ENCODE peak calls at places on chromosome 20, in seven cellular contexts. Q is RWPE2, K is heart left ventricle, I is GM23248, D is GM23338, J is pancreas, H is astrocyte. W is an unnamed sample.
A peak's percentile ranks its signal among the peaks of the same experiment; 100 is the strongest.

GRCh38 chr20:53142225-53142624 is 170.1 kb downstream of the TSHZ2 start:
- DNase-seq in K (no peak), I (no peak), H (no peak), D (no peak), J (no peak), Q (no peak), W (peak; percentile 67)

GRCh38 chr20:49310695-49311094 is 32.8 kb upstream of the ZNFX1 start:
- DNase-seq in H (no peak), D (no peak), I (peak; percentile 43), J (no peak), K (no peak), Q (no peak), W (no peak)

GRCh38 chr20:39605908-39606307 is 643.8 kb downstream of the DHX35 start:
- DNase-seq in Q (peak; percentile 73), I (peak; percentile 2), K (no peak), J (no peak), H (no peak), D (no peak), W (no peak)

GRCh38 chr20:35302421-35303335 is 10.5 kb upstream of the FAM83C start:
- DNase-seq in Q (peak; percentile 79), K (no peak), J (no peak), D (no peak), H (peak; percentile 78), I (no peak), W (no peak)

GRCh38 chr20:30892704-30893345 is 364.6 kb upstream of the DEFB115 start:
- DNase-seq in D (peak; percentile 64), Q (no peak), H (no peak), K (no peak), J (no peak), I (peak; percentile 45), W (no peak)

GRCh38 chr20:17682889-17683198 is 802 bp upstream of the RRBP1 start:
- DNase-seq in J (no peak), Q (no peak), K (no peak), H (no peak), D (no peak), I (no peak), W (no peak)

GRCh38 chr20:6769953-6770831 is 2.7 kb downstream of the BMP2 start:
- DNase-seq in D (peak; percentile 63), Q (peak; percentile 82), K (peak; percentile 62), H (peak; percentile 23), I (peak; percentile 60), J (peak; percentile 47), W (no peak)

GRCh38 chr20:62955519-62956386 is 3.2 kb downstream of the SLC17A9 start:
- DNase-seq in D (no peak), I (no peak), J (no peak), Q (peak; percentile 87), K (peak; percentile 72), H (no peak), W (no peak)

GRCh38 chr20:64027981-64028685 is 7.8 kb upstream of the C20orf204 start:
- DNase-seq in H (no peak), K (no peak), Q (peak; percentile 82), J (no peak), I (no peak), D (no peak), W (no peak)

GRCh38 chr20:14717124-14718004 is 380.0 kb upstream of the FLRT3 start:
- DNase-seq in H (no peak), I (no peak), J (no peak), K (no peak), Q (no peak), D (no peak), W (no peak)

GRCh38 chr20:59678286-59678685 is 73.9 kb downstream of the PHACTR3 start:
- DNase-seq in I (no peak), Q (peak; percentile 41), H (no peak), J (no peak), D (no peak), K (no peak), W (no peak)

GRCh38 chr20:36491901-36492617 is 49.3 kb upstream of the MYL9 start:
- DNase-seq in K (no peak), I (peak; percentile 53), J (no peak), H (no peak), D (no peak), Q (peak; percentile 85), W (no peak)

GRCh38 chr20:20820104-20820503 is 107.7 kb upstream of the RALGAPA2 start:
- DNase-seq in K (no peak), Q (no peak), D (peak; percentile 84), I (peak; percentile 30), J (no peak), H (no peak), W (peak; percentile 68)

GRCh38 chr20:23363257-23363649 is 1.3 kb downstream of the GZF1 start:
- DNase-seq in K (peak; percentile 83), J (no peak), H (no peak), I (peak; percentile 26), Q (no peak), D (no peak), W (no peak)

GRCh38 chr20:36315545-36316351 is 9.6 kb downstream of the DLGAP4 start:
- DNase-seq in J (no peak), D (no peak), Q (peak; percentile 82), H (no peak), K (no peak), I (no peak), W (no peak)

GRCh38 chr20:54207743-54208491 is at the start of gene PFDN4:
- DNase-seq in D (peak; percentile 88), H (peak; percentile 74), J (peak; percentile 75), Q (peak; percentile 95), K (peak; percentile 85), I (peak; percentile 94), W (peak; percentile 86)

GRCh38 chr20:14979472-14979986 is 642.1 kb upstream of the FLRT3 start:
- DNase-seq in D (no peak), Q (no peak), I (peak; percentile 17), K (no peak), J (no peak), H (no peak), W (no peak)

GRCh38 chr20:50399917-50400704 is 110.1 kb upstream of the PTPN1 start:
- DNase-seq in H (no peak), Q (no peak), K (no peak), D (no peak), I (peak; percentile 31), J (no peak), W (no peak)
- H3K4me1 ChIP-seq in H (peaks cover 7% of the 10 kb centered on the region), Q (peaks cover 10% of the 10 kb centered on the region), K (peaks cover 27% of the 10 kb centered on the region), D (no peaks in the 10 kb centered on the region), I (peaks cover 17% of the 10 kb centered on the region), J (peaks cover 23% of the 10 kb centered on the region), W (no peaks in the 10 kb centered on the region)

GRCh38 chr20:40962733-40963504 is 65.7 kb upstream of the TOP1 start:
- DNase-seq in I (peak; percentile 71), K (peak; percentile 60), Q (peak; percentile 81), J (peak; percentile 49), D (peak; percentile 85), H (no peak), W (peak; percentile 79)

GRCh38 chr20:40963505-40963845 is 65.1 kb upstream of the TOP1 start:
- DNase-seq in K (no peak), I (no peak), D (no peak), J (no peak), H (no peak), Q (peak; percentile 38), W (no peak)

GRCh38 chr20:40960521-40960956 is 68.1 kb upstream of the TOP1 start:
- DNase-seq in D (no peak), K (peak; percentile 42), J (no peak), I (peak; percentile 85), H (peak; percentile 16), Q (peak; percentile 68), W (no peak)

GRCh38 chr20:40961176-40961575 is 67.4 kb upstream of the TOP1 start:
- DNase-seq in D (no peak), I (no peak), Q (peak; percentile 66), H (no peak), J (no peak), K (no peak), W (no peak)

DNA sequence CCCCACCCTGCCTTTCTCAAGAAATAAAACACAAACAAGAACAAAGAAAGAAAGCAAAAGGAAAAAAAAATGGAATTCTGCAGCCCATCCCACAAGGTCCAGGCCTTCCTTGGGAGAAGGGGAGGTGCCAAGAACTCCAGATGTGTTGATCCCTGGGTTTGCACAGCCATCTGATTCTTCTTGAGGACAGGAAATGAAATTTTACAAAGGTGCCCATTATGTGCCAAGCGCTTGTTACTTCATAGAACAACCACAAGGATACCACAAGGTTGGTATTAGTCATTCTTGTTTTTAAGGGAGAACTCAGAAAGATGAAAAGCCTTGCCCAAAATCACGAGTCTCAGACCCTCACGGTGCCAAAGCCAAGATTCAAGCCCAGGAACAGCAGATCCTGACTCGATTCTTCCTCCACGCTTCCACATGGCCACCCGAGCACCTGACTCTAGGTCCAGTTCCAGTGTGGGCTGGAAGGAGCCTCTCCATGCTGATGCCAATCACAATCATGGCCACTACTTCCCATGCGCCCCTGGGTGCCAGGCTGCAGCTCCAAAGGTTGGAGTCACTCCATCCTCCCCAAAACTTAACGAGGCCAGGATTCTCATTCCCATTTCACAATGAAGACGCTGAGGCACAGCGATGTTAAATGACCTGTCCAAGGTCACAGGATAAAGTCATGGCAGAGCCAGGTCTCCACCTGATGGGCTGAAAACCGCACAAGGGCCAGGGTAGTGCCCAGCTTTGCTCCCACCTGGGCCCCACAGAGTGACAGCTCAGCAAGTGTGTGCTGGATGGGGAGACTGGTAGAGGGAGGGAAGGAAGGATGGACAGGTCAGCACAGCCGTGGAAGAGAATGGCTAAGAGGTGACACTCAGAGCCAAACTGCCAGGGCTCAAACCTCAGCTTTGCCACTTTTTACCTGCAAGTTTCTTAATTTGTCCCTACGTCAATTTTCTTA is 66.7 kb upstream of the TOP1 start:
- DNase-seq in I (peak; percentile 67), Q (peak; percentile 79), D (no peak), J (no peak), H (peak; percentile 23), K (no peak), W (no peak)
- H3K27ac ChIP-seq in I (no peak overlapping the region), Q (no peak overlapping the region), D (no peak overlapping the region), J (no peak overlapping the region), H (no peak overlapping the region), K (no peak overlapping the region), W (no peak overlapping the region)

GRCh38 chr20:13222319-13222716 is 1.2 kb downstream of the ISM1 start:
- DNase-seq in H (no peak), K (no peak), Q (no peak), J (no peak), D (peak; percentile 44), I (no peak), W (no peak)
- H3K27me3 ChIP-seq in H (peaks cover 47% of the 10 kb centered on the region), K (peaks cover 8% of the 10 kb centered on the region), Q (peaks cover 44% of the 10 kb centered on the region), J (peaks cover 8% of the 10 kb centered on the region), D (peaks cover 68% of the 10 kb centered on the region), I (peaks cover 42% of the 10 kb centered on the region), W (peaks cover 77% of the 10 kb centered on the region)

GRCh38 chr20:33842346-33842745 is 31.2 kb downstream of the CHMP4B start:
- DNase-seq in Q (no peak), D (no peak), K (no peak), H (no peak), J (no peak), I (no peak), W (no peak)
- H3K4me1 ChIP-seq in Q (peaks cover 15% of the 10 kb centered on the region), D (peaks cover 51% of the 10 kb centered on the region), K (peaks cover 93% of the 10 kb centered on the region), H (peaks cover 13% of the 10 kb centered on the region), J (peaks cover 46% of the 10 kb centered on the region), I (peaks cover 23% of the 10 kb centered on the region), W (peaks cover 4% of the 10 kb centered on the region)

DNA sequence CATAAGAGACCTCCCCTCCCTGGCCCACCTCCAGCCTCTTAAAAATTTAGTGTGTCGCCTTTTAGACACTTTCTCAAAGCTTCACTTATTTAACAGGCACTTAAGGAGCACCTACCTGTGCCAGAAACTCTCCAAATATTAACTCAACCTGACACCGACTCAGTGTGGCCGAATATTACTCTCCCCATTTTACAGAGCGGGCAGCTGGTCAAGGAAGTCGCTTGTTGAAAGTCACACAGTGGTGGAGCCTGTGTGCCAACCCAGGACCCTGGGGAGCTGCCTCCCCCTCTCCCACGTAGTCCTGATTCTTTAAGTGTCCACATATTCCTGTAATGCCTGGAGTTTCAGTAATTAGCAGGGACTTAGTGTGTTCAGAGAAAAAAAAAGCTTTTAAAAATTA is 1.0 kb upstream of the PMEPA1 start:
- DNase-seq in Q (no peak), I (no peak), K (no peak), J (no peak), H (no peak), D (no peak), W (no peak)
- H3K27ac ChIP-seq in Q (peak overlapping the region; percentile 100), I (peak overlapping the region; percentile 75), K (peak overlapping the region; percentile 82), J (peak overlapping the region; percentile 90), H (peak overlapping the region; percentile 87), D (peak overlapping the region; percentile 99), W (peak overlapping the region; percentile 90)

W was measured in A673.